ENCODE peak calls at places on chromosomes 12 and 14, in four cellular contexts. One of them, this sample, is unnamed.

GRCh38 chr12:96274331-96274730 is 80.2 kb downstream of the ELK3 start:
- DNase-seq in Calu3: no peak
- DNase-seq in WERI-Rb-1: no peak
- DNase-seq in glutamatergic neuron: no peak
- DNase-seq in this sample: no peak

GRCh38 chr12:34604631-34605509 is 582.6 kb downstream of the ALG10 start:
- DNase-seq in Calu3: no peak
- DNase-seq in WERI-Rb-1: no peak
- DNase-seq in glutamatergic neuron: no peak
- DNase-seq in this sample: no peak

GRCh38 chr12:54383041-54383609 is 1.4 kb downstream of the ZNF385A start:
- DNase-seq in Calu3: no peak
- DNase-seq in WERI-Rb-1: no peak
- DNase-seq in glutamatergic neuron: no peak
- DNase-seq in this sample: no peak

GRCh38 chr12:93402333-93403311 is 24.9 kb downstream of the NUDT4 start:
- DNase-seq in Calu3: no peak
- DNase-seq in WERI-Rb-1: no peak
- DNase-seq in glutamatergic neuron: no peak
- DNase-seq in this sample: no peak

GRCh38 chr14:50805396-50805795 is 25.6 kb downstream of the NIN start:
- DNase-seq in Calu3: no peak
- DNase-seq in WERI-Rb-1: no peak
- DNase-seq in glutamatergic neuron: no peak
- DNase-seq in this sample: no peak

GRCh38 chr12:120580787-120581723 is at the start of gene POP5:
- DNase-seq in Calu3: peak
- DNase-seq in WERI-Rb-1: peak
- DNase-seq in glutamatergic neuron: peak
- DNase-seq in this sample: peak

GRCh38 chr12:58459191-58459590 is 461.1 kb downstream of the LRIG3 start:
- DNase-seq in Calu3: no peak
- DNase-seq in WERI-Rb-1: no peak
- DNase-seq in glutamatergic neuron: no peak
- DNase-seq in this sample: no peak

GRCh38 chr12:97131220-97131981 is 224.3 kb downstream of the NEDD1 start:
- DNase-seq in Calu3: no peak
- DNase-seq in WERI-Rb-1: no peak
- DNase-seq in glutamatergic neuron: no peak
- DNase-seq in this sample: no peak

GRCh38 chr12:65953621-65954020 is 129.3 kb downstream of the HMGA2 start:
- DNase-seq in Calu3: no peak
- DNase-seq in WERI-Rb-1: no peak
- DNase-seq in glutamatergic neuron: no peak
- DNase-seq in this sample: no peak

GRCh38 chr12:124002021-124002640 is 29.1 kb downstream of the ZNF664 start:
- DNase-seq in Calu3: no peak
- DNase-seq in WERI-Rb-1: no peak
- DNase-seq in glutamatergic neuron: no peak
- DNase-seq in this sample: no peak

GRCh38 chr12:2853626-2854025 is 3.2 kb downstream of the TEX52 start:
- DNase-seq in Calu3: no peak
- DNase-seq in WERI-Rb-1: peak
- DNase-seq in glutamatergic neuron: peak
- DNase-seq in this sample: peak

GRCh38 chr12:42846782-42847181 is 257.2 kb upstream of the PRICKLE1 start:
- DNase-seq in Calu3: no peak
- DNase-seq in WERI-Rb-1: no peak
- DNase-seq in glutamatergic neuron: no peak
- DNase-seq in this sample: no peak

GRCh38 chr14:51548187-51548586 is 103.5 kb upstream of the FRMD6 start:
- DNase-seq in Calu3: no peak
- DNase-seq in WERI-Rb-1: peak
- DNase-seq in glutamatergic neuron: no peak
- DNase-seq in this sample: no peak

GRCh38 chr12:93773122-93773871 is 96.1 kb downstream of the CRADD start:
- DNase-seq in Calu3: no peak
- DNase-seq in WERI-Rb-1: no peak
- DNase-seq in glutamatergic neuron: no peak
- DNase-seq in this sample: no peak

GRCh38 chr12:124441443-124442190 is 125.8 kb downstream of the NCOR2 start:
- DNase-seq in Calu3: no peak
- DNase-seq in WERI-Rb-1: no peak
- DNase-seq in glutamatergic neuron: no peak
- DNase-seq in this sample: no peak

GRCh38 chr14:104106471-104106991 is 21.0 kb downstream of the ASPG start:
- DNase-seq in Calu3: peak
- DNase-seq in WERI-Rb-1: peak
- DNase-seq in glutamatergic neuron: peak
- DNase-seq in this sample: no peak

GRCh38 chr14:57391609-57392195 is 1.3 kb downstream of the NAA30 start:
- DNase-seq in Calu3: no peak
- DNase-seq in WERI-Rb-1: no peak
- DNase-seq in glutamatergic neuron: no peak
- DNase-seq in this sample: no peak

GRCh38 chr12:113358381-113359132 is at the start of gene PLBD2:
- DNase-seq in Calu3: peak
- DNase-seq in WERI-Rb-1: peak
- DNase-seq in glutamatergic neuron: peak
- DNase-seq in this sample: peak

GRCh38 chr14:65720743-65721142 is 308.2 kb downstream of the FUT8 start:
- DNase-seq in Calu3: no peak
- DNase-seq in WERI-Rb-1: no peak
- DNase-seq in glutamatergic neuron: no peak
- DNase-seq in this sample: no peak

GRCh38 chr12:85237320-85237719 is 42.7 kb upstream of the ALX1 start:
- DNase-seq in Calu3: no peak
- DNase-seq in WERI-Rb-1: no peak
- DNase-seq in glutamatergic neuron: no peak
- DNase-seq in this sample: no peak

GRCh38 chr12:51961834-51962233 is 10.3 kb downstream of the ACVR1B start:
- DNase-seq in Calu3: peak
- DNase-seq in WERI-Rb-1: no peak
- DNase-seq in glutamatergic neuron: no peak
- DNase-seq in this sample: no peak

GRCh38 chr14:67532998-67533753 is at the start of gene PLEKHH1:
- DNase-seq in Calu3: peak
- DNase-seq in WERI-Rb-1: peak
- DNase-seq in glutamatergic neuron: peak
- DNase-seq in this sample: peak

GRCh38 chr14:24775919-24776318 is 141.9 kb upstream of the GZMB start:
- DNase-seq in Calu3: no peak
- DNase-seq in WERI-Rb-1: no peak
- DNase-seq in glutamatergic neuron: no peak
- DNase-seq in this sample: no peak

GRCh38 chr12:93825926-93826599 is 148.9 kb downstream of the CRADD start:
- DNase-seq in Calu3: no peak
- DNase-seq in WERI-Rb-1: no peak
- DNase-seq in glutamatergic neuron: no peak
- DNase-seq in this sample: no peak

GRCh38 chr12:75452675-75453330 is 27.8 kb upstream of the GLIPR1 start:
- DNase-seq in Calu3: no peak
- DNase-seq in WERI-Rb-1: no peak
- DNase-seq in glutamatergic neuron: no peak
- DNase-seq in this sample: no peak

GRCh38 chr14:60485057-60485599 is 735 bp downstream of the C14orf39 start:
- DNase-seq in Calu3: no peak
- DNase-seq in WERI-Rb-1: no peak
- DNase-seq in glutamatergic neuron: peak
- DNase-seq in this sample: peak

GRCh38 chr14:60490270-60490669 is 4.4 kb upstream of the C14orf39 start:
- DNase-seq in Calu3: no peak
- DNase-seq in WERI-Rb-1: no peak
- DNase-seq in glutamatergic neuron: no peak
- DNase-seq in this sample: no peak

GRCh38 chr14:60485600-60486251 is at the start of gene C14orf39:
- DNase-seq in Calu3: no peak
- DNase-seq in WERI-Rb-1: peak
- DNase-seq in glutamatergic neuron: peak
- DNase-seq in this sample: peak

GRCh38 chr14:60488175-60488574 is 2.3 kb upstream of the C14orf39 start:
- DNase-seq in Calu3: no peak
- DNase-seq in WERI-Rb-1: no peak
- DNase-seq in glutamatergic neuron: no peak
- DNase-seq in this sample: no peak

DNA sequence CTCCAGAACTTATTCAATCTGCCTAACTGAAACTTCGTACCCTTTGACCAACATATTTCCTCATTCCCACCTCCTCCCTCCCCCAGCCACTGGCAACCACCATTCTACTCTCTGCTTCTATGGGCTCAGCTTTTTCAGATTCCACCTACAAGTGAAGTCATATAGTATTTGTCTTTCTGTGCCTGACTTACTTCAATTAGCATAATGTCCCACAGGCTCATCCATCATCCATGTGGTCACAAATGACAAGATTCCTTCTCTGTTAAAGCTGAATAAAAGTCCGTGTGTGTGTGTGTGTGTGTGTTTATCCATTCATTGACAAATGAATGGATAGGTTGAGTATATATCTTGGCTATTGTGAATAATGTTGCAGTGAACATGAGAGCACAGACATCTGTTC is 1.3 kb upstream of the C14orf39 start:
- DNase-seq in Calu3: no peak
- DNase-seq in WERI-Rb-1: no peak
- DNase-seq in glutamatergic neuron: no peak
- DNase-seq in this sample: no peak
- TF ChIP-seq CTCF in Calu3: no peak
- TF ChIP-seq CTCF in WERI-Rb-1: no peak
- TF ChIP-seq CTCF in glutamatergic neuron: no peak
- TF ChIP-seq CTCF in this sample: no peak

DNA sequence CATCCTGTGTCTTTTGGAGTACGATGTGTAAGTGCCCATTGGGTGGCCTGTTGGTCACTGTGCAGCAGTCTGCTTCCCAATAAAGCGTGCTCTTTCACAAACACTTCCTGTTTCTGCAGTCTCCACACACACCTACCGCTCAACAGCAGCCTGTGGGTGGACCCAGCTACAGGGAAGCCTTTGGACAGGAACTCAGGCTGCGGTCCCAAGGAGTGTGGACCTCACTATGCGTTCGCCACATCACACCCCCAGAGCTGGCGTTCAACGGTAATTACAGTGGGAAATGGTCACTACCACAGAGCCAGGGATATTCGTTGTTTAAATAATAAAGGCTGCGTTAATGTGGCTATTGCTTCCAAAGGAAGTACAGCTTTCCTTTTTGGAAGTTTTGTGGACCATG is 16.2 kb downstream of the PSMC1 start:
- DNase-seq in Calu3: no peak
- DNase-seq in WERI-Rb-1: no peak
- DNase-seq in glutamatergic neuron: no peak
- DNase-seq in this sample: no peak
- TF ChIP-seq CTCF in Calu3: no peak
- TF ChIP-seq CTCF in WERI-Rb-1: no peak
- TF ChIP-seq CTCF in glutamatergic neuron: no peak
- TF ChIP-seq CTCF in this sample: no peak

DNA sequence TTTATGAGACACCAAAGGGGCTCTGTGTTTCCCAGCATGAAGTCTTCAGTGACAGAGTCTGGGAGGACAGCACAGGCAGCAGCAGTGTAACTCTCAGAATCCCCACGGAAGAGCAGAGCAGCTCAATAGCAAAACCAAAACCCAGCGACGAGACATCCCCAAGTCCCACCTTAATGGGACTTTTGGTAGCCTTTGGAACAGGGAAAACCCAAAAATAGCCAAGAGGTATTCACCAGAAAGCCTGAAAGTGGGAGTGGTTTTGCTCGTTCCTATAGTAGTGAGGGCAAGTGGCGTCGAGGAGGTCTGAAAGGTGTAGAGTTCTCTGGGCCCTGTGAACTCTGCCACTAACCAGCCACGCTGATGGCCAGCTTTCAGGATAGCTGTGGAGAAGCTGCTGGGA is 174.6 kb downstream of the ETV6 start:
- DNase-seq in Calu3: no peak
- DNase-seq in WERI-Rb-1: no peak
- DNase-seq in glutamatergic neuron: no peak
- DNase-seq in this sample: no peak
- TF ChIP-seq CTCF in Calu3: no peak
- TF ChIP-seq CTCF in WERI-Rb-1: no peak
- TF ChIP-seq CTCF in glutamatergic neuron: no peak
- TF ChIP-seq CTCF in this sample: no peak

DNA sequence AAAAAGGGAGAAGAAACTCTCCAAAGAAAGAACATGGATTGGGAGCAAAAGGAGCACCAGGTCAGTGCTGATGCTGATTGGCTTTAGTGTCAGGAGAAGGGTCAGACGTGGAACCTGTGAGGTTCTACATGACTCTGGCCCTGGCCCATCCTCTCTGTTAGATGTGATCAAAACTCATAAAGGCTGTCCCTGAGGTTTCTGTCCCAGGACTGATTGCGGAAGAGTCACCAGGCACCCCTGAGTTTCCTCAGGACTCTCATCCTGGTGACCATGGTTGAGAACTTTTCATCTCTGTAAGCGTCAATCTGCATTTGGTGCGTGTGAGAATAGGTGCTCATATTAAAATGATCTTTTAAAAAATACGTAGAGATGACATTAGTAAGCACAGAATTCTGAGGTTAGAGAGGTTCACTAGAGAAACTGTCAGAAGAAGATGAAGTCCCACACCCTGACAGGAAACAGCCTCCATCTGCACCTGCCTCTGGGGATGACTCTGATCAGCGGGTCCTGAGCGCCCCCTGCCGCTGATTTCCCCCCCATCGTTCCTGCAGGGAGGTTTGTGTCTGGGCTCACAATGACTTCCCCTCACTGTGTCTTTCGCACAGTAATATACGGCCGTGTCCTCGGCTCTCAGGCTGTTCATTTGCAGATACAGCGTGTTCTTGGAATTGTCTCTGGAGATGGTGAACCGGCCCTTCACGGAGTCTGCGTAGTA is 741.8 kb downstream of the TMEM121 start:
- DNase-seq in Calu3: peak
- DNase-seq in WERI-Rb-1: peak
- DNase-seq in glutamatergic neuron: no peak
- DNase-seq in this sample: no peak
- TF ChIP-seq CTCF in Calu3: no peak
- TF ChIP-seq CTCF in WERI-Rb-1: peak
- TF ChIP-seq CTCF in glutamatergic neuron: no peak
- TF ChIP-seq CTCF in this sample: no peak

GRCh38 chr14:73723799-73724621 is 9.8 kb upstream of the PNMA1 start:
- DNase-seq in Calu3: peak
- DNase-seq in WERI-Rb-1: no peak
- DNase-seq in glutamatergic neuron: no peak
- DNase-seq in this sample: no peak
- TF ChIP-seq CTCF in Calu3: no peak
- TF ChIP-seq CTCF in WERI-Rb-1: no peak
- TF ChIP-seq CTCF in glutamatergic neuron: peak
- TF ChIP-seq CTCF in this sample: no peak